ENCODE peak calls at places on chromosomes 2 and 18, in seven cellular contexts. B, R, T, I, K, J and S are unnamed samples.

GRCh38 chr2:199851499-199851816 is 466 bp upstream of the FTCDNL1 start:
- DNase-seq in B (no peak), R (no peak), T (no peak), I (no peak), K (no peak), J (no peak), S (no peak)

GRCh38 chr2:204431529-204431928 is 113.7 kb upstream of the PARD3B start:
- DNase-seq in B (no peak), R (no peak), T (no peak), I (no peak), K (no peak), J (no peak), S (no peak)

GRCh38 chr2:8863331-8863953 is 26.0 kb upstream of the KIDINS220 start:
- DNase-seq in B (no peak), R (no peak), T (no peak), I (no peak), K (no peak), J (no peak), S (no peak)

GRCh38 chr2:210222607-210223006 is 2.6 kb downstream of the ACADL start:
- DNase-seq in B (no peak), R (no peak), T (no peak), I (no peak), K (no peak), J (no peak), S (no peak)

GRCh38 chr2:16316456-16317210 is 349.0 kb downstream of the CYRIA start:
- DNase-seq in B (no peak), R (no peak), T (no peak), I (no peak), K (no peak), J (no peak), S (no peak)

GRCh38 chr2:172888704-172889103 is 153.1 kb downstream of the RAPGEF4 start:
- DNase-seq in B (peak; percentile 90), R (no peak), T (no peak), I (no peak), K (no peak), J (no peak), S (no peak)

GRCh38 chr2:177747384-177747783 is 325.2 kb downstream of the PDE11A start:
- DNase-seq in B (no peak), R (no peak), T (no peak), I (no peak), K (no peak), J (no peak), S (no peak)

GRCh38 chr2:170493698-170494097 is 221.4 kb upstream of the SP5 start:
- DNase-seq in B (no peak), R (peak; percentile 56), T (no peak), I (no peak), K (no peak), J (peak; percentile 57), S (no peak)

GRCh38 chr2:178069551-178069950 is 3.0 kb downstream of the PDE11A start:
- DNase-seq in B (no peak), R (no peak), T (no peak), I (no peak), K (no peak), J (no peak), S (no peak)

GRCh38 chr18:44732604-44733003 is 51.9 kb downstream of the SETBP1 start:
- DNase-seq in B (peak; percentile 7), R (no peak), T (no peak), I (no peak), K (no peak), J (no peak), S (no peak)

GRCh38 chr2:40680547-40680946 is 228.7 kb upstream of the SLC8A1 start:
- DNase-seq in B (no peak), R (no peak), T (no peak), I (no peak), K (no peak), J (no peak), S (no peak)

GRCh38 chr18:74063023-74063422 is 84.6 kb downstream of the FBXO15 start:
- DNase-seq in B (no peak), R (no peak), T (no peak), I (no peak), K (no peak), J (no peak), S (no peak)

GRCh38 chr2:23685201-23685600 is 241.7 kb downstream of the ATAD2B start:
- DNase-seq in B (no peak), R (no peak), T (no peak), I (no peak), K (no peak), J (no peak), S (no peak)

GRCh38 chr2:168030862-168031624 is 216.4 kb downstream of the STK39 start:
- DNase-seq in B (no peak), R (peak; percentile 83), T (no peak), I (no peak), K (no peak), J (no peak), S (no peak)

GRCh38 chr18:75223687-75224347 is 13.2 kb downstream of the TSHZ1 start:
- DNase-seq in B (peak; percentile 82), R (peak; percentile 40), T (no peak), I (no peak), K (no peak), J (no peak), S (no peak)

GRCh38 chr2:147600646-147601045 is 244.2 kb upstream of the ACVR2A start:
- DNase-seq in B (peak; percentile 11), R (no peak), T (no peak), I (no peak), K (no peak), J (no peak), S (no peak)

GRCh38 chr2:210113636-210114235 is 57.5 kb downstream of the KANSL1L start:
- DNase-seq in B (no peak), R (no peak), T (no peak), I (no peak), K (no peak), J (no peak), S (no peak)

GRCh38 chr2:226118471-226119429 is 680.9 kb downstream of the IRS1 start:
- DNase-seq in B (no peak), R (peak; percentile 91), T (no peak), I (no peak), K (no peak), J (peak; percentile 29), S (no peak)

GRCh38 chr2:42834161-42834560 is 41.8 kb upstream of the HAAO start:
- DNase-seq in B (no peak), R (no peak), T (no peak), I (no peak), K (no peak), J (no peak), S (no peak)

GRCh38 chr2:134728163-134728562 is 9.4 kb upstream of the TMEM163 start:
- DNase-seq in B (no peak), R (no peak), T (no peak), I (no peak), K (no peak), J (no peak), S (no peak)

GRCh38 chr2:177740718-177741117 is 331.9 kb downstream of the PDE11A start:
- DNase-seq in B (no peak), R (no peak), T (no peak), I (no peak), K (no peak), J (no peak), S (no peak)

GRCh38 chr2:233469261-233470006 is 97.1 kb downstream of the USP40 start:
- DNase-seq in B (no peak), R (no peak), T (no peak), I (peak; percentile 41), K (peak; percentile 43), J (no peak), S (no peak)

GRCh38 chr2:217555075-217555876 is 447.5 kb downstream of the TNS1 start:
- DNase-seq in B (no peak), R (peak; percentile 26), T (no peak), I (no peak), K (no peak), J (no peak), S (no peak)

GRCh38 chr2:212528106-212528856 is 10.3 kb downstream of the ERBB4 start:
- DNase-seq in B (no peak), R (no peak), T (no peak), I (no peak), K (no peak), J (no peak), S (no peak)

GRCh38 chr2:50769416-50769815 is 262.5 kb downstream of the NRXN1 start:
- DNase-seq in B (peak; percentile 75), R (no peak), T (no peak), I (peak; percentile 30), K (no peak), J (no peak), S (no peak)

GRCh38 chr18:61935362-61935761 is 42.6 kb upstream of the RNF152 start:
- DNase-seq in B (no peak), R (no peak), T (no peak), I (no peak), K (no peak), J (no peak), S (no peak)

GRCh38 chr2:25362564-25363145 is 20.9 kb upstream of the DNMT3A start:
- DNase-seq in B (no peak), R (peak; percentile 25), T (peak; percentile 43), I (no peak), K (peak; percentile 63), J (no peak), S (peak; percentile 51)

GRCh38 chr2:16774980-16775963 is 109.6 kb upstream of the CYRIA start:
- DNase-seq in B (no peak), R (no peak), T (no peak), I (peak; percentile 59), K (no peak), J (no peak), S (no peak)

GRCh38 chr2:42787424-42787787 is 5.0 kb downstream of the HAAO start:
- DNase-seq in B (no peak), R (no peak), T (no peak), I (no peak), K (no peak), J (no peak), S (no peak)

GRCh38 chr18:77065221-77065981 is 67.2 kb downstream of the MBP start:
- DNase-seq in B (no peak), R (peak; percentile 88), T (no peak), I (no peak), K (no peak), J (peak; percentile 7), S (no peak)

GRCh38 chr2:62716768-62717167 is 11.3 kb downstream of the EHBP1 start:
- DNase-seq in B (no peak), R (no peak), T (no peak), I (no peak), K (no peak), J (no peak), S (no peak)

GRCh38 chr18:35344736-35345459 is 678 bp upstream of the ZNF24 start:
- DNase-seq in B (no peak), R (no peak), T (no peak), I (peak; percentile 5), K (no peak), J (no peak), S (no peak)

GRCh38 chr2:229407170-229407569 is 136.1 kb upstream of the PID1 start:
- DNase-seq in B (peak; percentile 81), R (peak; percentile 80), T (no peak), I (no peak), K (peak; percentile 54), J (peak; percentile 40), S (peak; percentile 70)